ENCODE peak calls at places on chromosomes 6 and 20, in nine cellular contexts. R is spleen, W is adrenal gland, G is thyroid gland, E is lower leg skin, A is sigmoid colon, Q is prostate gland, N is uterus, V is esophagus squamous epithelium. B is an unnamed sample.
A peak's percentile ranks its signal among the peaks of the same experiment; 100 is the strongest.

GRCh38 chr20:33995053-33995816 is 1.5 kb downstream of the RALY start:
- DNase-seq in E (no peak), A (no peak), R (no peak), Q (no peak), W (peak; percentile 29), G (peak; percentile 53), N (no peak), V (no peak), B (peak; percentile 60)

GRCh38 chr20:48335421-48336090 is 492.2 kb downstream of the PREX1 start:
- DNase-seq in A (no peak), N (no peak), G (no peak), Q (no peak), R (no peak), V (no peak), W (no peak), E (no peak), B (no peak)

GRCh38 chr20:17958326-17959256 is 10.0 kb downstream of the SNX5 start:
- DNase-seq in Q (no peak), E (no peak), V (no peak), N (no peak), G (no peak), W (no peak), A (no peak), R (no peak), B (no peak)

GRCh38 chr6:15368873-15369272 is 123.0 kb downstream of the JARID2 start:
- DNase-seq in E (no peak), A (no peak), G (no peak), Q (no peak), R (no peak), V (no peak), W (no peak), N (no peak), B (no peak)

GRCh38 chr20:4375881-4376280 is 345.8 kb upstream of the PRND start:
- DNase-seq in E (no peak), G (no peak), Q (no peak), R (no peak), A (no peak), W (no peak), N (no peak), V (no peak), B (no peak)

GRCh38 chr6:110609101-110609500 is 132.7 kb upstream of the SLC22A16 start:
- DNase-seq in Q (no peak), V (no peak), W (no peak), N (no peak), A (no peak), R (no peak), E (no peak), G (no peak), B (no peak)

GRCh38 chr6:26124550-26125014 is 37.4 kb downstream of the HFE start:
- DNase-seq in V (no peak), W (no peak), R (no peak), A (no peak), E (no peak), Q (no peak), N (no peak), G (no peak), B (no peak)

GRCh38 chr6:137860394-137861005 is 6.6 kb upstream of the TNFAIP3 start:
- DNase-seq in G (no peak), V (no peak), A (no peak), R (no peak), Q (no peak), E (no peak), N (no peak), W (no peak), B (no peak)

GRCh38 chr6:37125779-37126553 is 44.0 kb upstream of the PIM1 start:
- DNase-seq in Q (no peak), A (no peak), W (no peak), E (no peak), V (no peak), G (peak; percentile 61), N (no peak), R (no peak), B (no peak)

GRCh38 chr6:111958534-111958933 is 85.3 kb upstream of the FYN start:
- DNase-seq in V (no peak), R (no peak), Q (no peak), N (no peak), A (no peak), W (no peak), E (no peak), G (no peak), B (peak; percentile 57)

GRCh38 chr6:145602927-145603326 is 132.4 kb downstream of the EPM2A start:
- DNase-seq in A (no peak), N (no peak), E (no peak), R (no peak), G (no peak), Q (no peak), W (no peak), V (no peak), B (no peak)

GRCh38 chr6:153129873-153130514 is 1.1 kb downstream of the RGS17 start:
- DNase-seq in N (no peak), A (no peak), W (no peak), G (peak; percentile 18), V (no peak), Q (no peak), E (no peak), R (peak; percentile 72), B (no peak)

GRCh38 chr20:63553933-63554290 is at the start of gene FNDC11:
- DNase-seq in V (no peak), E (no peak), A (no peak), W (peak; percentile 53), R (peak; percentile 91), G (peak; percentile 68), Q (no peak), N (no peak), B (no peak)

GRCh38 chr20:31652917-31653385 is 15.2 kb downstream of the COX4I2 start:
- DNase-seq in A (no peak), V (no peak), E (no peak), N (no peak), G (no peak), W (no peak), Q (peak; percentile 51), R (no peak), B (no peak)

GRCh38 chr6:11500008-11500407 is 37.5 kb upstream of the TMEM170B start:
- DNase-seq in G (no peak), N (no peak), R (no peak), W (no peak), Q (no peak), V (no peak), E (no peak), A (no peak), B (no peak)

GRCh38 chr20:19907326-19908056 is 109.7 kb upstream of the NAA20 start:
- DNase-seq in W (peak; percentile 51), E (peak; percentile 88), V (no peak), R (no peak), Q (no peak), A (no peak), G (no peak), N (no peak), B (no peak)

GRCh38 chr20:19620471-19620870 is 137.6 kb upstream of the RIN2 start:
- DNase-seq in E (no peak), V (no peak), Q (no peak), W (no peak), R (no peak), A (no peak), G (no peak), N (no peak), B (peak; percentile 12)

GRCh38 chr6:145929037-145929633 is 35.0 kb downstream of the SHPRH start:
- DNase-seq in Q (no peak), E (no peak), G (no peak), V (no peak), N (no peak), W (peak; percentile 25), A (no peak), R (no peak), B (peak; percentile 60)

DNA sequence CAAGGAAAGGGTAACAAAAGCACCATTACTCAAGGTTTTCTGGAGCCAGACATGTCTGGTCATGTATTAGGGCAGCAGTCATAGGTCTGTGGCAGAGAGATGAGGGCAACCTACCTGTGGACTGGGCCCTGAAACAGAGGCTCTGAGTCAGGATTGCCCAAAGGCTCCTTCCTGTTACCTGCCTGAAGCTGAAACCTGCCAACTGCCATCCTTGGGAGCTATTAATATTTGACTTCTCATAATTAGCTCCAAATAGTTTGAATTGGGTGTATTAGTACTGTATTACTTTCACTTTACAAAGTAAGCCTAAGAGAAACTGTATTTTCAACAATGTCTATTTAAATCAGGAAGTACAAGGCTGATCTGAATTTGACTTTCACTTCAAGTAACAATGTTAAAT is 72.0 kb upstream of the TBX18 start:
- DNase-seq in N (no peak), Q (no peak), E (no peak), W (no peak), R (no peak), G (no peak), A (no peak), V (no peak), B (no peak)
- TF ChIP-seq POLR2A in N (no peak), Q (no peak), E (no peak), W (no peak), R (no peak), G (no peak), A (no peak), V (no peak), B (no peak)

GRCh38 chr6:18503187-18503586 is 116.0 kb downstream of the RNF144B start:
- DNase-seq in W (no peak), R (no peak), A (no peak), V (no peak), N (no peak), Q (no peak), E (no peak), G (no peak), B (no peak)
- H3K4me3 ChIP-seq in W (no peak overlapping the region), R (no peak overlapping the region), A (no peak overlapping the region), V (no peak overlapping the region), N (no peak overlapping the region), Q (no peak overlapping the region), E (no peak overlapping the region), G (no peak overlapping the region), B (no peak overlapping the region)

GRCh38 chr20:51943761-51944160 is 141.4 kb upstream of the SALL4 start:
- DNase-seq in W (no peak), R (no peak), A (no peak), N (no peak), Q (no peak), E (no peak), G (no peak), V (no peak), B (no peak)

GRCh38 chr20:51945177-51945576 is 142.9 kb upstream of the SALL4 start:
- DNase-seq in R (no peak), G (no peak), N (no peak), Q (no peak), W (no peak), V (no peak), A (no peak), E (no peak), B (no peak)

GRCh38 chr20:51941503-51941902 is 139.2 kb upstream of the SALL4 start:
- DNase-seq in G (no peak), V (no peak), N (no peak), A (no peak), R (no peak), Q (no peak), E (no peak), W (no peak), B (no peak)

GRCh38 chr20:51946581-51946980 is 144.3 kb upstream of the SALL4 start:
- DNase-seq in G (no peak), A (no peak), R (no peak), V (no peak), N (no peak), Q (no peak), E (no peak), W (no peak), B (no peak)

GRCh38 chr20:51945881-51946280 is 143.6 kb upstream of the SALL4 start:
- DNase-seq in A (no peak), R (no peak), E (no peak), V (no peak), Q (no peak), N (no peak), G (no peak), W (no peak), B (no peak)
- TF ChIP-seq POLR2A in A (no peak), R (no peak), E (no peak), V (no peak), Q (no peak), N (no peak), G (no peak), W (no peak), B (no peak)

GRCh38 chr6:94468830-94469229 is 1049.5 kb upstream of the EPHA7 start:
- DNase-seq in N (no peak), G (no peak), Q (no peak), E (no peak), W (no peak), V (no peak), A (no peak), R (no peak), B (peak; percentile 23)
- H3K4me3 ChIP-seq in N (no peak overlapping the region), G (no peak overlapping the region), Q (no peak overlapping the region), E (no peak overlapping the region), W (no peak overlapping the region), V (no peak overlapping the region), A (no peak overlapping the region), R (no peak overlapping the region), B (no peak overlapping the region)